ENCODE peak calls at places on chromosomes 6 and 20, in six cellular contexts. A is GM04504; V is activated T-cell treated with anti-CD3 and anti-CD28 coated beads, Interleukin-2, amount 50 U/mL, for 48 hours; I is activated CD8-positive, alpha-beta memory T cell treated with anti-CD3 and anti-CD28 coated beads, Interleukin-2, amount 10 ng/mL, durations not matched to agents 7 days and 5 days; H is activated naive CD4-positive, alpha-beta T cell treated with anti-CD3 and anti-CD28 coated beads, Interleukin-2, amount 50 U/mL, for 72 hours; N is stimulated activated CD4-positive, alpha-beta T cell treated with anti-CD3 and anti-CD28 coated beads, Interleukin-12 subunit alpha, Interleukin-12 subunit beta, amount 100 ng/mL, for 48 hours. M is an unnamed sample.

GRCh38 chr6:35258858-35259193 is 709 bp upstream of the ZNF76 start:
- DNase-seq in I (no peak), A (peak), N (no peak), H (no peak), V (no peak), M (no peak)

GRCh38 chr20:33709905-33710541 is 10.1 kb downstream of the PXMP4 start:
- DNase-seq in H (no peak), N (no peak), I (no peak), V (no peak), A (no peak), M (no peak)

GRCh38 chr6:161242779-161243693 is 30.8 kb downstream of the AGPAT4 start:
- DNase-seq in V (peak), A (peak), I (peak), H (no peak), N (no peak), M (no peak)

GRCh38 chr6:159134701-159135364 is 34.4 kb upstream of the FNDC1 start:
- DNase-seq in N (peak), H (peak), A (peak), V (peak), I (peak), M (peak)

GRCh38 chr6:3409699-3410384 is 47.0 kb downstream of the SLC22A23 start:
- DNase-seq in N (no peak), V (no peak), H (no peak), A (no peak), I (no peak), M (no peak)

GRCh38 chr20:54622338-54623280 is 147.2 kb downstream of the DOK5 start:
- DNase-seq in V (peak), A (no peak), H (no peak), N (no peak), I (no peak), M (no peak)

GRCh38 chr20:37388831-37389230 is 42.9 kb downstream of the SRC start:
- DNase-seq in V (no peak), H (no peak), A (no peak), I (no peak), N (no peak), M (no peak)

GRCh38 chr20:16147221-16147620 is 426.0 kb downstream of the KIF16B start:
- DNase-seq in H (no peak), V (no peak), I (no peak), A (no peak), N (no peak), M (no peak)

GRCh38 chr20:63664861-63665594 is 6.9 kb downstream of the RTEL1 start:
- DNase-seq in A (no peak), N (no peak), H (no peak), I (no peak), V (no peak), M (no peak)

GRCh38 chr6:112690497-112691202 is 343.5 kb downstream of the RFPL4B start:
- DNase-seq in V (no peak), A (peak), I (no peak), N (no peak), H (no peak), M (no peak)

GRCh38 chr6:142819603-142820335 is 125.2 kb downstream of the HIVEP2 start:
- DNase-seq in N (peak), V (peak), A (no peak), H (no peak), I (peak), M (no peak)

GRCh38 chr6:90397047-90397446 is 100.4 kb upstream of the BACH2 start:
- DNase-seq in I (no peak), N (no peak), A (no peak), H (no peak), V (no peak), M (no peak)

GRCh38 chr6:81838724-81839425 is 86.4 kb upstream of the TENT5A start:
- DNase-seq in A (no peak), H (no peak), I (no peak), V (no peak), N (no peak), M (no peak)

GRCh38 chr20:1375515-1375914 is 17.3 kb downstream of the FKBP1A start:
- DNase-seq in V (no peak), I (no peak), H (no peak), A (peak), N (no peak), M (no peak)

GRCh38 chr20:35462351-35462750 is 7.0 kb downstream of the CEP250 start:
- DNase-seq in H (no peak), A (no peak), V (no peak), I (no peak), N (no peak), M (no peak)

GRCh38 chr6:133761706-133762105 is 127.2 kb upstream of the TCF21 start:
- DNase-seq in I (no peak), V (no peak), H (no peak), A (no peak), N (no peak), M (no peak)

GRCh38 chr6:32761084-32761483 is 2.2 kb downstream of the HLA-DQB2 start:
- DNase-seq in H (no peak), V (no peak), I (no peak), A (no peak), N (no peak), M (no peak)

GRCh38 chr6:36358235-36358915 is 21.7 kb upstream of the BNIP5 start:
- DNase-seq in A (no peak), V (no peak), H (no peak), I (no peak), N (no peak), M (no peak)

GRCh38 chr6:6152060-6152459 is 145.3 kb upstream of the NRN1 start:
- DNase-seq in N (no peak), I (no peak), H (no peak), A (no peak), V (no peak), M (no peak)

GRCh38 chr6:34951741-34952140 is 62.7 kb downstream of the ANKS1A start:
- DNase-seq in V (no peak), H (no peak), N (no peak), A (no peak), I (no peak), M (no peak)

GRCh38 chr20:1330075-1330830 is 1.3 kb upstream of the SDCBP2 start:
- DNase-seq in N (no peak), A (no peak), I (peak), V (peak), H (no peak), M (peak)

GRCh38 chr20:20695250-20695816 is 17.1 kb downstream of the RALGAPA2 start:
- DNase-seq in I (no peak), N (no peak), V (no peak), A (no peak), H (no peak), M (no peak)

GRCh38 chr6:43834528-43835145 is 64.6 kb downstream of the VEGFA start:
- DNase-seq in N (no peak), A (no peak), H (no peak), V (no peak), I (no peak), M (no peak)

GRCh38 chr6:43870660-43871061 is 100.7 kb downstream of the VEGFA start:
- DNase-seq in H (no peak), V (no peak), N (no peak), I (no peak), A (no peak), M (no peak)

GRCh38 chr20:50475879-50476292 is 34.3 kb upstream of the PTPN1 start:
- DNase-seq in N (no peak), H (no peak), I (no peak), V (no peak), A (no peak), M (no peak)

GRCh38 chr6:18053555-18054445 is 66.4 kb upstream of the KIF13A start:
- DNase-seq in H (no peak), I (no peak), V (no peak), N (no peak), A (no peak), M (no peak)

GRCh38 chr20:31821427-31821826 is 2.3 kb downstream of the MYLK2 start:
- DNase-seq in V (no peak), A (no peak), H (no peak), N (no peak), I (no peak), M (no peak)

GRCh38 chr20:42567409-42567808 is 622.3 kb downstream of the PTPRT start:
- DNase-seq in N (no peak), I (no peak), A (no peak), H (no peak), V (no peak), M (no peak)

M was measured in activated B cell treated with CpG ODN at 0.5 μM for 24 hours.